ENCODE peak calls at places on chromosome 5, in nine cellular contexts. T is CD4-positive, CD25-positive, alpha-beta regulatory T cell; W is stomach; H is small intestine; N is thoracic aorta; O is left ventricle myocardium inferior; F is heart right ventricle; E is lower lobe of right lung; M is endodermal cell. V is an unnamed sample.
A peak's percentile ranks its signal among the peaks of the same experiment; 100 is the strongest.

GRCh38 chr5:77449277-77449676 is 42.8 kb downstream of the WDR41 start:
- DNase-seq in T (no peak), W (no peak), H (no peak), N (no peak), O (no peak), F (no peak), E (no peak), M (no peak), V (no peak)

GRCh38 chr5:63128018-63128417 is 549.4 kb downstream of the LRRC70 start:
- DNase-seq in T (no peak), W (no peak), H (no peak), N (no peak), O (no peak), F (no peak), E (no peak), M (no peak), V (no peak)

GRCh38 chr5:153460421-153460820 is 30.0 kb upstream of the GRIA1 start:
- DNase-seq in T (no peak), W (no peak), H (no peak), N (no peak), O (no peak), F (no peak), E (no peak), M (no peak), V (no peak)

GRCh38 chr5:87899109-87900100 is 369.2 kb downstream of the TMEM161B start:
- DNase-seq in T (no peak), W (no peak), H (peak; percentile 2), N (no peak), O (peak; percentile 29), F (peak; percentile 16), E (no peak), M (peak; percentile 45), V (no peak)

GRCh38 chr5:174282391-174282790 is 236.9 kb downstream of the NSG2 start:
- DNase-seq in T (no peak), W (no peak), H (no peak), N (no peak), O (no peak), F (no peak), E (no peak), M (no peak), V (no peak)

GRCh38 chr5:157858527-157859226 is at the start of gene CLINT1:
- DNase-seq in T (peak; percentile 84), W (peak; percentile 93), H (peak; percentile 90), N (peak; percentile 68), O (peak; percentile 94), F (peak; percentile 94), E (peak; percentile 96), M (peak; percentile 96), V (peak; percentile 90)

GRCh38 chr5:35354751-35355150 is 124.5 kb upstream of the PRLR start:
- DNase-seq in T (no peak), W (no peak), H (no peak), N (no peak), O (no peak), F (no peak), E (no peak), M (no peak), V (no peak)

GRCh38 chr5:107483625-107484024 is 187.1 kb downstream of the EFNA5 start:
- DNase-seq in T (no peak), W (no peak), H (no peak), N (no peak), O (no peak), F (no peak), E (no peak), M (no peak), V (no peak)

GRCh38 chr5:69007726-69008368 is 86.0 kb upstream of the SLC30A5 start:
- DNase-seq in T (peak; percentile 22), W (peak; percentile 72), H (peak; percentile 72), N (no peak), O (peak; percentile 60), F (peak; percentile 58), E (no peak), M (peak; percentile 96), V (peak; percentile 66)

GRCh38 chr5:16639206-16639605 is 22.4 kb upstream of the RETREG1 start:
- DNase-seq in T (no peak), W (no peak), H (no peak), N (no peak), O (no peak), F (no peak), E (no peak), M (peak; percentile 7), V (no peak)

GRCh38 chr5:55600536-55601208 is 65.9 kb upstream of the PLPP1 start:
- DNase-seq in T (no peak), W (no peak), H (no peak), N (no peak), O (no peak), F (no peak), E (no peak), M (no peak), V (no peak)

GRCh38 chr5:57825026-57825683 is 342.5 kb upstream of the ACTBL2 start:
- DNase-seq in T (no peak), W (no peak), H (no peak), N (no peak), O (no peak), F (no peak), E (no peak), M (no peak), V (no peak)

GRCh38 chr5:163846512-163846911 is 341.1 kb downstream of the MAT2B start:
- DNase-seq in T (no peak), W (no peak), H (peak; percentile 1), N (no peak), O (no peak), F (no peak), E (no peak), M (no peak), V (no peak)

GRCh38 chr5:95870105-95870672 is 47.7 kb upstream of the GLRX start:
- DNase-seq in T (no peak), W (no peak), H (no peak), N (no peak), O (no peak), F (no peak), E (no peak), M (no peak), V (no peak)

GRCh38 chr5:76498328-76498727 is 95.2 kb downstream of the IQGAP2 start:
- DNase-seq in T (no peak), W (no peak), H (no peak), N (no peak), O (no peak), F (no peak), E (no peak), M (no peak), V (no peak)

GRCh38 chr5:143161893-143162520 is 241.5 kb downstream of the NR3C1 start:
- DNase-seq in T (no peak), W (peak; percentile 45), H (no peak), N (no peak), O (no peak), F (no peak), E (no peak), M (no peak), V (no peak)

GRCh38 chr5:135310328-135310989 is 88.6 kb downstream of the MACROH2A1 start:
- DNase-seq in T (no peak), W (no peak), H (no peak), N (no peak), O (no peak), F (no peak), E (no peak), M (no peak), V (no peak)

GRCh38 chr5:14433202-14433601 is 148.4 kb upstream of the OTULINL start:
- DNase-seq in T (no peak), W (no peak), H (no peak), N (no peak), O (no peak), F (no peak), E (no peak), M (peak; percentile 33), V (no peak)

GRCh38 chr5:154611341-154611767 is 133.3 kb upstream of the HAND1 start:
- DNase-seq in T (no peak), W (no peak), H (no peak), N (no peak), O (no peak), F (no peak), E (no peak), M (peak; percentile 72), V (peak; percentile 70)
- H3K27me3 ChIP-seq in T (peaks cover 26% of the 10 kb centered on the region), W (peaks cover 44% of the 10 kb centered on the region), H (peaks cover 12% of the 10 kb centered on the region), N (peaks cover 3% of the 10 kb centered on the region), O (peaks cover 91% of the 10 kb centered on the region), F (peaks cover 73% of the 10 kb centered on the region), E (peaks cover 46% of the 10 kb centered on the region), M (peaks cover 42% of the 10 kb centered on the region), V (peaks cover 35% of the 10 kb centered on the region)

DNA sequence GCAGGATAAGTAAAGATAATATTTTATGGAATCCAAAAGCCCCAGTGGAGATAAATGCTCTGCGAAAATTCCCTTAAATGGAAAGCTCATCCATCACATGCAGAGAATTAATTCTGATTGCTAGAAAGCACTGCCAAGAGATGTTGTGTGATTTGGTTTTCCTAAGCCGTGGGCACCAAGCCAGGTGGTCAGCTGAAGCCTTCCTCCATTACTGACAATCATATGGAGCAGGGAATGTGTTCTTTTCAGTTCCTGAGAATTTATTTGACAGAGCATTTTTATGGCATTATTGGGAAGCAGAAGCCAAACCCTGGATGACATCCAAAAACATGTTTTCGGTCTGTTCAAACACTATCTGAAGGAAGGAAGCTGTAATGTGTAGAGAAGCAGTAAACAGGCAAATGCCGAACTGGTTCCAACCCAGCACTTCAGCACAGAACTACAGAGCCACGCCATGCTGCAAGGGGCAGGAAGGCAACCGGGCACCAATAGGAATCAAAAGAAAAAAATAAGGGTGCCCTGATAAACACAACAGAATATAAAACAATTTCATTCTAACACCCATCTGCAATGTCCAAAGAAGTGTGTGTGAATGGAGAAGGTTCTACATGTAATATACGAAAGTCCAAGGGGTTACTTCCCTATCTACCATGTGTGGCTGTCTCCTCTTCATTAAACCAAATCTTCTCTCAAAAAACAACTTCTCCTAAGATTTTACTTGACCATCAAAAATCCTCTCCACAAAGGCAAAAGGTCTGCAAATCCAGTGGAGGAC is 12.3 kb downstream of the ARSB start:
- DNase-seq in T (no peak), W (peak; percentile 43), H (no peak), N (no peak), O (peak; percentile 30), F (no peak), E (no peak), M (no peak), V (no peak)
- H3K4me3 ChIP-seq in T (no peak overlapping the region), W (peak overlapping the region; percentile 9), H (no peak overlapping the region), N (peak overlapping the region; percentile 9), O (peak overlapping the region; percentile 3), F (no peak overlapping the region), E (no peak overlapping the region), M (no peak overlapping the region), V (no peak overlapping the region)

DNA sequence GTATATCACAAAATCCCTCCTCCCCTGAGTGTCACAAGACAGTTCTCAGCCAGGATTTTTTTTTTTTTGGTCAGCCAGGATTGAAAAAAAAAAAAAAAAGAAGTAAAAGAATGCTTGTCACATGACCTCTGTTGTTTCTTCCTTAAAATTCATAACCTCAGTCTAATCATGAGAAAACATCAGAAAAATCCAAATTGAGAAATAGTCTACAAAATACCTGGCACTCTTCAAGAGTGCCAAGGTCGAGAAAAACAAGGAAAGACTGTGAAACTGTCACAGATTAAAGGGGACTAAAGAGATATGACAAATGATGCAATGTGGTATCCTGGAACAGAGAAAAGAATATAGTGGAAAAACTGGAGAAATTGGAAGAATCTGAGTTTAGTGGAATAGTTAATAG is 58.5 kb upstream of the SUB1 start:
- DNase-seq in T (no peak), W (no peak), H (no peak), N (no peak), O (no peak), F (no peak), E (no peak), M (no peak), V (no peak)
- H3K36me3 ChIP-seq in T (no peaks in the 10 kb centered on the region), W (no peaks in the 10 kb centered on the region), H (no peaks in the 10 kb centered on the region), N (no peaks in the 10 kb centered on the region), O (no peaks in the 10 kb centered on the region), F (no peaks in the 10 kb centered on the region), E (no peaks in the 10 kb centered on the region), M (no peaks in the 10 kb centered on the region), V (no peaks in the 10 kb centered on the region)

GRCh38 chr5:114308508-114308907 is 53.4 kb upstream of the KCNN2 start:
- DNase-seq in T (no peak), W (no peak), H (no peak), N (no peak), O (no peak), F (no peak), E (no peak), M (no peak), V (no peak)
- H3K27me3 ChIP-seq in T (no peaks in the 10 kb centered on the region), W (no peaks in the 10 kb centered on the region), H (no peaks in the 10 kb centered on the region), N (no peaks in the 10 kb centered on the region), O (no peaks in the 10 kb centered on the region), F (no peaks in the 10 kb centered on the region), E (no peaks in the 10 kb centered on the region), M (peaks cover 33% of the 10 kb centered on the region), V (no peaks in the 10 kb centered on the region)